ENCODE peak calls at places on chromosomes 11 and 22, in six cellular contexts. One of them, this sample, is unnamed.

GRCh38 chr22:38176170-38176741 is 5.4 kb downstream of the PLA2G6 start:
- DNase-seq in CD4-positive, alpha-beta T cell: no peak
- DNase-seq in cardiac muscle cell: peak
- DNase-seq in fibroblast of lung: peak
- DNase-seq in fibroblast of mammary gland: peak
- DNase-seq in cardiac fibroblast: peak
- DNase-seq in this sample: no peak

GRCh38 chr11:28963189-28963588 is 855.0 kb downstream of the METTL15 start:
- DNase-seq in cardiac muscle cell: peak
- DNase-seq in fibroblast of lung: peak
- DNase-seq in fibroblast of mammary gland: peak
- DNase-seq in CD4-positive, alpha-beta T cell: no peak
- DNase-seq in cardiac fibroblast: peak
- DNase-seq in this sample: no peak

GRCh38 chr11:118791015-118791960 is at the start of gene DDX6:
- DNase-seq in cardiac muscle cell: peak
- DNase-seq in cardiac fibroblast: peak
- DNase-seq in CD4-positive, alpha-beta T cell: peak
- DNase-seq in fibroblast of lung: peak
- DNase-seq in fibroblast of mammary gland: peak
- DNase-seq in this sample: peak

GRCh38 chr11:46105134-46105628 is 16.1 kb downstream of the PHF21A start:
- DNase-seq in fibroblast of lung: peak
- DNase-seq in fibroblast of mammary gland: no peak
- DNase-seq in CD4-positive, alpha-beta T cell: no peak
- DNase-seq in cardiac fibroblast: no peak
- DNase-seq in cardiac muscle cell: no peak
- DNase-seq in this sample: no peak

GRCh38 chr11:113907155-113907554 is 2.6 kb downstream of the HTR3B start:
- DNase-seq in fibroblast of lung: no peak
- DNase-seq in fibroblast of mammary gland: no peak
- DNase-seq in CD4-positive, alpha-beta T cell: no peak
- DNase-seq in cardiac muscle cell: no peak
- DNase-seq in cardiac fibroblast: no peak
- DNase-seq in this sample: no peak

GRCh38 chr11:127628463-127628785 is 627.9 kb upstream of the KIRREL3 start:
- DNase-seq in CD4-positive, alpha-beta T cell: no peak
- DNase-seq in fibroblast of mammary gland: no peak
- DNase-seq in cardiac muscle cell: no peak
- DNase-seq in cardiac fibroblast: no peak
- DNase-seq in fibroblast of lung: no peak
- DNase-seq in this sample: no peak

GRCh38 chr11:108672113-108672512 is 7.2 kb downstream of the DDX10 start:
- DNase-seq in cardiac muscle cell: peak
- DNase-seq in fibroblast of lung: peak
- DNase-seq in CD4-positive, alpha-beta T cell: no peak
- DNase-seq in fibroblast of mammary gland: peak
- DNase-seq in cardiac fibroblast: peak
- DNase-seq in this sample: no peak

GRCh38 chr22:19175026-19175601 is 3.4 kb downstream of the SLC25A1 start:
- DNase-seq in CD4-positive, alpha-beta T cell: no peak
- DNase-seq in cardiac fibroblast: no peak
- DNase-seq in fibroblast of lung: no peak
- DNase-seq in cardiac muscle cell: no peak
- DNase-seq in fibroblast of mammary gland: no peak
- DNase-seq in this sample: no peak

GRCh38 chr22:37971475-37972434 is 12.6 kb downstream of the SOX10 start:
- DNase-seq in fibroblast of mammary gland: no peak
- DNase-seq in CD4-positive, alpha-beta T cell: no peak
- DNase-seq in cardiac muscle cell: no peak
- DNase-seq in cardiac fibroblast: no peak
- DNase-seq in fibroblast of lung: no peak
- DNase-seq in this sample: no peak

GRCh38 chr11:121291896-121292502 is 572 bp upstream of the SC5D start:
- DNase-seq in fibroblast of lung: peak
- DNase-seq in CD4-positive, alpha-beta T cell: no peak
- DNase-seq in cardiac fibroblast: peak
- DNase-seq in fibroblast of mammary gland: no peak
- DNase-seq in cardiac muscle cell: peak
- DNase-seq in this sample: peak

GRCh38 chr11:88348870-88349269 is 11.3 kb upstream of the CTSC start:
- DNase-seq in fibroblast of mammary gland: no peak
- DNase-seq in cardiac fibroblast: peak
- DNase-seq in fibroblast of lung: no peak
- DNase-seq in cardiac muscle cell: peak
- DNase-seq in CD4-positive, alpha-beta T cell: no peak
- DNase-seq in this sample: no peak

GRCh38 chr11:124207102-124207792 is 24.1 kb downstream of the OR10D3 start:
- DNase-seq in cardiac muscle cell: no peak
- DNase-seq in CD4-positive, alpha-beta T cell: no peak
- DNase-seq in cardiac fibroblast: no peak
- DNase-seq in fibroblast of mammary gland: no peak
- DNase-seq in fibroblast of lung: no peak
- DNase-seq in this sample: no peak

GRCh38 chr11:44729065-44729464 is 2.3 kb downstream of the TSPAN18 start:
- DNase-seq in CD4-positive, alpha-beta T cell: no peak
- DNase-seq in cardiac muscle cell: no peak
- DNase-seq in cardiac fibroblast: no peak
- DNase-seq in fibroblast of mammary gland: no peak
- DNase-seq in fibroblast of lung: no peak
- DNase-seq in this sample: no peak

GRCh38 chr22:38201371-38201717 is 450 bp upstream of the MAFF start:
- DNase-seq in CD4-positive, alpha-beta T cell: no peak
- DNase-seq in cardiac fibroblast: no peak
- DNase-seq in fibroblast of lung: no peak
- DNase-seq in fibroblast of mammary gland: no peak
- DNase-seq in cardiac muscle cell: no peak
- DNase-seq in this sample: no peak

GRCh38 chr22:40609216-40609615 is 27.3 kb downstream of the MRTFA start:
- DNase-seq in cardiac muscle cell: peak
- DNase-seq in CD4-positive, alpha-beta T cell: no peak
- DNase-seq in fibroblast of mammary gland: no peak
- DNase-seq in cardiac fibroblast: peak
- DNase-seq in fibroblast of lung: peak
- DNase-seq in this sample: no peak

GRCh38 chr11:71117311-71117710 is 135.1 kb downstream of the SHANK2 start:
- DNase-seq in CD4-positive, alpha-beta T cell: no peak
- DNase-seq in fibroblast of mammary gland: no peak
- DNase-seq in fibroblast of lung: no peak
- DNase-seq in cardiac fibroblast: no peak
- DNase-seq in cardiac muscle cell: peak
- DNase-seq in this sample: no peak

GRCh38 chr11:74185695-74186094 is 14.6 kb downstream of the PPME1 start:
- DNase-seq in CD4-positive, alpha-beta T cell: no peak
- DNase-seq in fibroblast of mammary gland: no peak
- DNase-seq in cardiac muscle cell: no peak
- DNase-seq in cardiac fibroblast: no peak
- DNase-seq in fibroblast of lung: peak
- DNase-seq in this sample: no peak

DNA sequence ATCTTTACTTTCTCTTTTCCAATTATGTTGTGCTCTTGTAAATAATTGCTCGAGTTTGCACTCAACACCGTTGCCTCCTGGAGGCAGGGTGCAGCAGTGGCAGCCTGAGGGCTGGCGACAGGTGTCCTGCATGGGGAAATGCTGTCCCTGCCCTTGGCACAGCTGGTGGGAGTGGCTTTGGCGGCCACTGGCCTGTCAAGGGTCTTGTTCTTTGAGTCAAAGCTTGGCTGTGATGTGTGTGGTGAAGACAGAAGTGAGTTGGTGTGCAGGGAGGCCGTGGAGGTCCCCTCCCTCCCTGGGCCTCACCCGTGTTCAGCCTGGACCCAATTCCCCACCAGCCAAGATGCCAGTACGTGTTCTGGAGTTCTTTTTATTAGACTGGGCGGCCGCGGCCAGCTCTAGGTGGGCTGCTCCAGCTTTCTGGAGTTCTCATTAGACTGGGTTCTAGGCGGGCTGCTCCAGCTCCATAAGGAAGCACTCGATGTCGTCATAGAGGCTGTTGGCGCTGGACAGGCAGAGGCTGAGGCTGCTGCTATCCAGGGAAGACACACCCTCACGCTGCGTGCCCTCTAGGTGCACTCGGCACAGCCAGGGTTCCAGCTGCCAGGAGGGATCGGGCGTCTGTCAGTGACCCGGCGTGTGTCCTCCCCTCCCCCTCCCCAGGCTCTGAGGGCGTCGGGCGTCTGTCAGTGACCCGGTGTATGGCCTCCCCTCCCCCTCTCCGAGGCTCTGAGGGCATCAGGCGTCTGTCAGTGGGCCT is 3.4 kb downstream of the IRF7 start:
- DNase-seq in fibroblast of mammary gland: peak
- DNase-seq in cardiac fibroblast: peak
- DNase-seq in CD4-positive, alpha-beta T cell: peak
- DNase-seq in cardiac muscle cell: no peak
- DNase-seq in fibroblast of lung: no peak
- DNase-seq in this sample: no peak
- TF ChIP-seq CTCF in fibroblast of mammary gland: peak
- TF ChIP-seq CTCF in cardiac fibroblast: peak
- TF ChIP-seq CTCF in CD4-positive, alpha-beta T cell: no peak
- TF ChIP-seq CTCF in cardiac muscle cell: peak
- TF ChIP-seq CTCF in fibroblast of lung: peak
- TF ChIP-seq CTCF in this sample: no peak

GRCh38 chr11:64654958-64655541 is 64.0 kb downstream of the SLC22A12 start:
- DNase-seq in cardiac fibroblast: no peak
- DNase-seq in fibroblast of mammary gland: no peak
- DNase-seq in CD4-positive, alpha-beta T cell: no peak
- DNase-seq in cardiac muscle cell: no peak
- DNase-seq in fibroblast of lung: no peak
- DNase-seq in this sample: no peak

GRCh38 chr11:64659417-64660144 is 63.4 kb downstream of the NRXN2 start:
- DNase-seq in cardiac fibroblast: peak
- DNase-seq in cardiac muscle cell: peak
- DNase-seq in fibroblast of lung: peak
- DNase-seq in fibroblast of mammary gland: peak
- DNase-seq in CD4-positive, alpha-beta T cell: no peak
- DNase-seq in this sample: no peak

GRCh38 chr11:64654439-64654838 is 63.4 kb downstream of the SLC22A12 start:
- DNase-seq in fibroblast of lung: no peak
- DNase-seq in CD4-positive, alpha-beta T cell: no peak
- DNase-seq in fibroblast of mammary gland: no peak
- DNase-seq in cardiac muscle cell: no peak
- DNase-seq in cardiac fibroblast: no peak
- DNase-seq in this sample: no peak

GRCh38 chr11:64655901-64656601 is 65.0 kb downstream of the SLC22A12 start:
- DNase-seq in cardiac fibroblast: peak
- DNase-seq in CD4-positive, alpha-beta T cell: no peak
- DNase-seq in fibroblast of mammary gland: peak
- DNase-seq in fibroblast of lung: no peak
- DNase-seq in cardiac muscle cell: peak
- DNase-seq in this sample: no peak

DNA sequence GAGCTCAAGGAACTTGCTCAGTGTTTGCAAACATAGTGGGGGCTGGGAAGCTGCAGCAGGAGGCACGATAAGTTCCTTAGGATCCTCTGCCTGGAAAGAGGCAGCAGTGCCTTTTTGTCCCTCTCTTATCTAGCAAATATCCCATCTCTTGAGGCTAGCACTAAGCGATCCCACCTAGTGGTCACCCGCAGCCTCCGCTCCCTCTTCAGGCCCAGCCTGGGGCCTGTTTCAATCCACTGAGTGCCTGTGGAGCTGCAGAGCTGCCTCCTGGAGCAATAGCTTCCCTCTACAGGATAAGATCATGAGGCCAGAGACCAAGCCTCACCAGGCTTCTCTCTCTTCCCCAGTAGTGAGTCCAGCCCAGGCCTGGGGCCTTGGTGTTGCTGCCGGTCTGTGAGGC is 65.8 kb downstream of the SLC22A12 start:
- DNase-seq in fibroblast of mammary gland: no peak
- DNase-seq in cardiac muscle cell: peak
- DNase-seq in fibroblast of lung: no peak
- DNase-seq in cardiac fibroblast: no peak
- DNase-seq in CD4-positive, alpha-beta T cell: no peak
- DNase-seq in this sample: peak
- TF ChIP-seq CTCF in fibroblast of mammary gland: no peak
- TF ChIP-seq CTCF in cardiac muscle cell: peak
- TF ChIP-seq CTCF in fibroblast of lung: no peak
- TF ChIP-seq CTCF in cardiac fibroblast: no peak
- TF ChIP-seq CTCF in CD4-positive, alpha-beta T cell: no peak
- TF ChIP-seq CTCF in this sample: peak

GRCh38 chr11:85180528-85180927 is 446.6 kb downstream of the DLG2 start:
- DNase-seq in fibroblast of mammary gland: no peak
- DNase-seq in cardiac muscle cell: no peak
- DNase-seq in CD4-positive, alpha-beta T cell: no peak
- DNase-seq in cardiac fibroblast: no peak
- DNase-seq in fibroblast of lung: no peak
- DNase-seq in this sample: no peak

GRCh38 chr11:85187992-85188391 is 439.2 kb downstream of the DLG2 start:
- DNase-seq in CD4-positive, alpha-beta T cell: no peak
- DNase-seq in fibroblast of mammary gland: no peak
- DNase-seq in cardiac muscle cell: no peak
- DNase-seq in fibroblast of lung: peak
- DNase-seq in cardiac fibroblast: no peak
- DNase-seq in this sample: no peak

DNA sequence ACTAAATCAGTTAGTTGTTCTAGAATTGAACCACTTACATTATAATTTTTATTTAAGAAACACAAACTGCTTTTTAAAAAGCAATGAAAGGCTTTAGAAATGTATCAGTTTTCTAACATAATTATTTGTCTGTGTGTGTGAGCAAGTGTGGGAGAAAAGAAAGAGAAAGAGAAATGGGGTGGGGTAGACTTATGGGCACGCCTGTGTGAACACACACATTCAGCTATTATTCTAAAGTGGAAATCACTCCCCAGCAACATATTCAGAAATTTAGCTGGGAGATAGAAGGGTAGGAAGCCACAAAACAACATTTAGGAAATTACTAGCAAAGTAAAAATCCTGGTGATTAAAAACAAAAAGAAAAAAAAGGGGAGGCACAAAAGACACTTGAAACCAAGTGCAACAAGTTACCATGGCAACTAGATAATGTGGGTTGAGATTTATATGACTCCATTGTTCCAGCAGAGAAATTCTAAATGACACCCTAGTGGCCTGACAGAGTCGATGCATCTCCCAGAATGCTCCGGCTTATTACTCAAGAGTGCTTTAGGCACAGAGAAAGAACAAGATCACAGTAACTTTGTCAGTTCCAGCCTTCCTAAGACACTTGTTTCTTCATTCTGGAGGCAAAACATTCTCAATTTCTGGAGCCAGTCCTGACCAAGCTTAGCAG is 444.6 kb downstream of the DLG2 start:
- DNase-seq in fibroblast of lung: peak
- DNase-seq in CD4-positive, alpha-beta T cell: no peak
- DNase-seq in fibroblast of mammary gland: peak
- DNase-seq in cardiac fibroblast: peak
- DNase-seq in cardiac muscle cell: no peak
- DNase-seq in this sample: peak
- TF ChIP-seq CTCF in fibroblast of lung: peak
- TF ChIP-seq CTCF in CD4-positive, alpha-beta T cell: no peak
- TF ChIP-seq CTCF in fibroblast of mammary gland: peak
- TF ChIP-seq CTCF in cardiac fibroblast: peak
- TF ChIP-seq CTCF in cardiac muscle cell: no peak
- TF ChIP-seq CTCF in this sample: peak

DNA sequence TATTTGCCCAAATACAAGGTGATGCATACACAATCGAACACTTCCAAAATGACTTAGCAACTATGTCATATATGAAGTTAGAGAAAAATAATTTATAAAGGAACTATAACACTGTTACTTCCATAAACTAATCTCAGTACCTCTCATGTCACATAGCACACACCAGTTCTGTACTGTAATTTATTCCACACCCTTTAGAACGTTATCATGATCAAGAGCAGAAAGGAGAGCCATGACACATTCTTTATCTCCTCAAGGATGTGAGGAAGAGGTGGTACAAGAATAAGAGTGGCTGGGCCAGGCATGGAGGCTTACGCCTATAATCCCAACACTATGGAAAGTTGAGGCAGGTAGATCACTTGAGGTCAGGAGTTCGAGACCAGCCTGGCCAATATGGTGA is 31.1 kb downstream of the PICALM start:
- DNase-seq in cardiac muscle cell: no peak
- DNase-seq in fibroblast of lung: no peak
- DNase-seq in cardiac fibroblast: no peak
- DNase-seq in fibroblast of mammary gland: no peak
- DNase-seq in CD4-positive, alpha-beta T cell: no peak
- DNase-seq in this sample: no peak
- TF ChIP-seq CTCF in cardiac muscle cell: no peak
- TF ChIP-seq CTCF in fibroblast of lung: no peak
- TF ChIP-seq CTCF in cardiac fibroblast: no peak
- TF ChIP-seq CTCF in fibroblast of mammary gland: no peak
- TF ChIP-seq CTCF in CD4-positive, alpha-beta T cell: no peak
- TF ChIP-seq CTCF in this sample: no peak

This sample was measured in nephron progenitor cell.